ENCODE peak calls at places on chromosomes 4 and X, in five cellular contexts. G is GM12878, L is H1, Z is HepG2, Q is K562. C is an unnamed sample.

GRCh38 chrX:106957856-106958255 is 37.7 kb downstream of the CLDN2 start:
- DNase-seq in L (no peak), Z (no peak), G (no peak), Q (no peak), C (no peak)

GRCh38 chrX:19195243-19195610 is 73.0 kb upstream of the ADGRG2 start:
- DNase-seq in Z (no peak), L (no peak), G (no peak), Q (no peak), C (no peak)

GRCh38 chrX:153766098-153766817 is 2.2 kb downstream of the PLXNB3 start:
- DNase-seq in L (no peak), Q (peak; percentile 72), Z (peak; percentile 48), G (no peak), C (no peak)

GRCh38 chrX:153075366-153075765 is 3.1 kb downstream of the PNMA6A start:
- DNase-seq in Z (no peak), G (no peak), Q (no peak), L (no peak), C (no peak)

GRCh38 chr4:168800926-168801325 is 209.1 kb downstream of the CBR4 start:
- DNase-seq in Z (no peak), Q (no peak), L (no peak), G (no peak), C (no peak)

GRCh38 chr4:4386736-4387392 is at the start of gene NSG1:
- DNase-seq in Q (peak; percentile 45), Z (no peak), L (no peak), G (no peak), C (no peak)

GRCh38 chr4:40969499-40969898 is 219.7 kb downstream of the NSUN7 start:
- DNase-seq in Q (no peak), G (no peak), Z (no peak), L (no peak), C (no peak)

GRCh38 chr4:898869-899555 is 33.1 kb downstream of the GAK start:
- DNase-seq in L (no peak), G (no peak), Z (no peak), Q (no peak), C (no peak)

DNA sequence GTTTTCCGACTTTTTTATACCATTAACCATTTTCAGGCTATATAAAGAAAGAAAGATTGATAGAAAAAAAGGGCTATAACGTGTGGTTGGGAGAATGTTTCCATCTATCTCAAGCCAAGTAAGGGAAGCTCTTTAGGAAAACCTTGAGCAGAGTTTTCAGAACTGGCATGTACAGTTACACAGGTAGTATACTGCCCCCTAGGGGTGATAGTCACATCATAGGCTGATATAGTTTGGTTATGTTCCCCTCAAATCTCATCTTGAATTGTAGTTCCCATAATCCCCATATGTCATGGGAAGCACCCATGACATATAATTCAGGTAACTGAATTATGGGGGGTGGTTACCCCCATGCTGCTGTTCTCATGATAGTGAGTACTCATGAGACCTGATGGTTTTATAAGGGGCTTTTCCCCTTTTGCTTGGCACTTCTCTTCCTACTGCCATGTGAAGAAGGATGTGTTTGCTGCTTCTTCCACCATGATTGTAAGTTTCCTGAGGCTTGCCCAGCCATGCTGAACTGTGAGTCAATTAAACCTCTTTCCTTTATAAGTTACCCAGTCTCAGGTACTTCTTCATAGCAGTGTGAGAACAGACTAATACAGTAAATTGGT is 186.8 kb downstream of the TMA16 start:
- DNase-seq in Z (peak; percentile 35), G (no peak), L (no peak), Q (peak; percentile 39), C (peak; percentile 38)
- H2AFZ ChIP-seq in Z (no peak overlapping the region), G (no peak overlapping the region), L (no peak overlapping the region), Q (no peak overlapping the region), C (no peak overlapping the region)

DNA sequence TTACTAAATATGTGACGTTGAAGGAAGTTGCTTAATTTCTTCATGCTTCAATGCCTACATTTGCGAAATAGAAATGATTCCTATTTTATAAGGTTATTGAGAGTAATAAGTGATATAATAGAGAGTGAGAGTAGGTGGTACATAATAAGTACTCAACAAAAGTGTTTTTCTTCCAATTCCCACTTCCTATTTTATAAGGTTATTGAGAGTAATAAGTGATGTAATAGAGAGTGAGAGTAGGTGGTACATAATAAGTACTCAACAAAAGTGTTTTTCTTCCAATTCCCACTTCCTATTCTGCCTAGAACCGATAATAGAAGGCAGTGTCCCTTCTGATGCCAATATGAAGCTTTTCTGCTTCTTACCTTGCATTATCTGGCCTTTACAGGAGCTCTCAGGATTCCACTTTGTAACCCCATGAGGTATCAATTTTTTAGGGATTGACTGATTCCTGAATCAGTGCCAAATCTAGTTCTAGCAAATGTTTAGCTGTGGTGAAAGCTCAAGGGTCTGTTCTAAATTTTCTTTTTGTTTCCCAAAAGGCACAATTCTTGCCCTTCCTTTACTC is 31.4 kb downstream of the VSIG4 start:
- DNase-seq in Q (no peak), Z (no peak), G (no peak), L (no peak), C (no peak)
- TF ChIP-seq SRF in Q (no peak), Z (no peak), G (no peak), L (no peak), C (no peak)

DNA sequence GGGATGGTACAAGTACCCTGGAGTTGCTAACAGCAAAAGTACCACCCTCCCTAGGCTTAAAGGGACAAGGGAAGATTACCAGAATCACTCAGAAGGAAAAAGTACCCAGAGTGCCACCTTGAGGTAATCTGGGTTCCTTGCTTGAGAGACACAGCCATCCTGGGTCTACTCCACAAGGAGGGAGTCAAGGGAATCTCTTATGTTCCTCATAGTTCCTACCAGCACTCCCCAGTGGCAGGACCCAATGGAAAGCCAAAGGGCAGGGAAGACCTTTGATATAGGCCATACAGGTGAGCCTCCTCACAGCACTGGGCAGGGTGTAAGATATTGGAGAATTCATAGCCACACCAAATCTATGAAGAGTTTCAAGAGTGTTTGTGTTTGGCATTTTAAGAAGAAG is 5.7 kb downstream of the IL2 start:
- DNase-seq in L (peak; percentile 23), G (no peak), Q (no peak), Z (peak; percentile 1), C (peak; percentile 73)
- H2AFZ ChIP-seq in L (no peak overlapping the region), G (no peak overlapping the region), Q (no peak overlapping the region), Z (no peak overlapping the region), C (no peak overlapping the region)

GRCh38 chrX:67570839-67571238 is 27.0 kb downstream of the AR start:
- DNase-seq in G (no peak), L (no peak), Q (no peak), Z (no peak), C (no peak)

GRCh38 chrX:67568769-67569168 is 24.9 kb downstream of the AR start:
- DNase-seq in L (no peak), G (no peak), Z (no peak), Q (no peak), C (no peak)

DNA sequence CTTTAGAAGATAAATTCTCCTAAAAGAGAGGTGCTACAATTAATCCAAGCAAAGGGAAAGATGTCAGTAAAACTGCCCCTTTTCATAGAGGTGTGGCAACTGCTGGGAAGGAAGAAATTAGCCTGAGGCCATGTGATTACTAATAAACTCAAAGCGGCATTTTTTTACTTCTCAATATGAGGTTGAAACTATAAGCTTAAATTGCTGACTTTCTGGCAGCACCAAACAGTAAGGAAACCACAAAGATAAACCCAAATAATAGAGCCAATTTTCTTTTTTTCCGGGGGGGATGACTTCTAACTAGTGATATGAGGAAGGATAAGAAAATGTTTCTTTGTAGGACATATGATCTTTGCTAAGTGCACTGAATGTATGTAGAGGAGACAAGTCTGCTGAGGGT is 30.9 kb downstream of the AR start:
- DNase-seq in L (no peak), Z (no peak), Q (no peak), G (no peak), C (no peak)
- TF ChIP-seq SRF in L (no peak), Z (no peak), Q (no peak), G (no peak), C (no peak)

GRCh38 chrX:8179653-8180052 is 8.6 kb upstream of the VCX2 start:
- DNase-seq in G (no peak), L (no peak), Z (no peak), Q (no peak), C (no peak)
- H2AFZ ChIP-seq in G (no peak overlapping the region), L (no peak overlapping the region), Z (no peak overlapping the region), Q (no peak overlapping the region), C (no peak overlapping the region)

DNA sequence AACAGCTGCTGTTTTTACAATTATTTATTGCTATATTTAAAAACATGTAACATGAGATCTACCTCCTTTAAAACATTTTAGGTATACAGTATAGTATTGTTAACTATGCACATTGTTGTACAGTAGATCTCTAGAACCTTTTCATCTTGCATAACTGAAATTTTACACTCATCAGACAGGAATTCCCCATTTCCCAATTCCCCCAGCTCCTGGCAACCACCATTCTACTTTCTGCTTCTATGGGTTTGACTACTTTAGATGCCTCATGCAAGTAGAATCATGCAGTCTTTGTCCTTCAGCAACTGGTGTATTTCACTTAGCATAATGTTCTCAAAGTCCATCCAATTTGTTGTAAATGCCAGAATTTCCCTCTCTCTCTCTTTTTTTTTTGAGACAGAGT is 9.7 kb upstream of the LSM6 start:
- DNase-seq in G (no peak), Z (no peak), L (no peak), Q (no peak), C (no peak)
- TF ChIP-seq SRF in G (no peak), Z (no peak), L (no peak), Q (no peak), C (no peak)

C was measured in HCT116.